ENCODE peak calls at places on chromosomes 2 and 18, in four cellular contexts. H is K562, E is GM12878, P is HepG2. U is an unnamed sample.

GRCh38 chr2:72989770-72990556 is 72.6 kb downstream of the EMX1 start:
- DNase-seq in H (no peak), E (no peak), P (no peak), U (no peak)

GRCh38 chr2:86194751-86195054 is 559 bp downstream of the IMMT start:
- DNase-seq in H (peak; percentile 98), E (peak; percentile 70), P (no peak), U (peak; percentile 95)

GRCh38 chr2:61165946-61166345 is 4.0 kb downstream of the C2orf74 start:
- DNase-seq in H (peak; percentile 59), E (no peak), P (no peak), U (no peak)

GRCh38 chr18:45231606-45232005 is 383.7 kb upstream of the SLC14A2 start:
- DNase-seq in H (no peak), E (no peak), P (no peak), U (no peak)

GRCh38 chr2:39531220-39531777 is 94.2 kb upstream of the MAP4K3 start:
- DNase-seq in H (no peak), E (no peak), P (no peak), U (no peak)

GRCh38 chr2:228875152-228875875 is 395.8 kb downstream of the PID1 start:
- DNase-seq in H (no peak), E (no peak), P (no peak), U (no peak)

GRCh38 chr18:31929273-31929672 is 13.7 kb downstream of the TRAPPC8 start:
- DNase-seq in H (no peak), E (no peak), P (peak; percentile 40), U (no peak)

GRCh38 chr2:103208916-103209315 is 447.1 kb downstream of the TMEM182 start:
- DNase-seq in H (no peak), E (no peak), P (peak; percentile 3), U (no peak)

GRCh38 chr18:66066191-66066590 is 315.4 kb downstream of the CDH7 start:
- DNase-seq in H (no peak), E (no peak), P (no peak), U (no peak)

DNA sequence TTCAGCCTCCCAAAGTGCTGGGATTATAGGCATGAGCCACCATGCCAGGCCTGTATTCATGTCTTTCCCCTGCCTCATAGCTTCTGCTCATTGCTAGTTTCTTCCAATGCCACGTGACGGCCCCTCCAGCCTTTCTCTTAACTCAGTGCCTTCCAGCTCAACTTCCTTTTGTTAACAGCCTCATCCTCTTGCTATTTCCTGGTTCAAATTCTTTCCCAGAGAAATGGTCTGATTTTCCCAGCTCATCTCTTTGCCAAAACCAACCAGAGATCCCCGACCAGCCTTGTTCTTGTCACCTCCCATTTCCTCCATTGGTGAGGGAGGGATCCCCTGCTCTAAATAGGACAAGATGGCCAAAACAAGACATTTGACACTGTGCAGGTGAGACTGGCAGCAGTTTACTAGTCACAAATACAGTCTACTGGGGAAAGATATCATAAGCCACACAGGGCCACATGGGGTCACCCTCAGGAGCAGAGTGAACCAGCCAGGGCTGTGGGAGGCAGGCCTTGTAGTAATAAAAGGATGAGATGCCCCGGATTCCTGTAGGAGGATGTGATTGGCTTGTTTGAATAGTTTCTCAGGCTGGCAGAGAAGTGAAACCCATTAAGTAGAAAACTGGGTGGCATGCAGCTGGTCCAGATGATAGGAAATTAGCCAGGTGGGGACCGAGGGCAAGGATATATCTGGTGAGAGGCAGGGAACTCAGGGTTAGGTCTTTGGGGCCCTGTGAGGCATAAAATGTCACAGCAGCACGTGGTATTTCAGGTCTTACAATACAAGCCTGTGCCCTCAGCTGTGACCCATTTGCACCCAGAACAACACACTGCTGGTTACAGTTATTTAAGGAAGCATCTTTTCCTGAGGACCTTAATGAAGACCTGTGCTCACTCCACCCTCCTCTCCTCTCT is 6.4 kb downstream of the CD207 start:
- DNase-seq in H (no peak), E (no peak), P (no peak), U (no peak)
- TF ChIP-seq ATF3 in H (no peak), E (no peak), P (no peak), U (no peak)

GRCh38 chr2:237815637-237816036 is 17.1 kb downstream of the RBM44 start:
- DNase-seq in H (no peak), E (peak; percentile 45), P (no peak), U (no peak)

GRCh38 chr2:237818066-237818473 is 19.5 kb downstream of the RBM44 start:
- DNase-seq in H (no peak), E (no peak), P (no peak), U (no peak)

GRCh38 chr2:237820421-237820820 is 21.8 kb downstream of the RBM44 start:
- DNase-seq in H (no peak), E (no peak), P (no peak), U (no peak)

GRCh38 chr2:237816531-237816930 is 18.0 kb downstream of the RBM44 start:
- DNase-seq in H (no peak), E (no peak), P (no peak), U (no peak)

GRCh38 chr2:237819231-237819630 is 20.7 kb downstream of the RBM44 start:
- DNase-seq in H (no peak), E (no peak), P (no peak), U (no peak)
- TF ChIP-seq TCF7 in H (no peak), E (no peak), P (no peak), U (no peak)

DNA sequence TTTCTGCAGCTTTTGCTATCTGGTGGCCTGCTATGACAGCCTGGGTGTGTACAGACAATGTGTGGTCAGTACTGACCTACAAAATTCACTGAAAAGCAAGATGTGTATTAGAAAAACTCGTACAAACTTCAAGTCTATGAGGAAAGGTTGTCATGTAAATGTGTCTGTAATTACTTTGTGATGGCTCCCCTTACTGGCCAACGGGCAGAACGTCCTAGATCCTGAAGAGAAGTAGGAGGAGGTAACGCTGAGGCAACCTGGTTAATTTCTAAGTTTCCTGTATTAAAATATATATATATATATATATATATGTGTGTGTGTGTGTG is 95.5 kb downstream of the GALNT3 start:
- DNase-seq in H (peak; percentile 12), E (peak; percentile 27), P (peak; percentile 44), U (peak; percentile 37)
- TF ChIP-seq ATF3 in H (no peak), E (no peak), P (no peak), U (no peak)

DNA sequence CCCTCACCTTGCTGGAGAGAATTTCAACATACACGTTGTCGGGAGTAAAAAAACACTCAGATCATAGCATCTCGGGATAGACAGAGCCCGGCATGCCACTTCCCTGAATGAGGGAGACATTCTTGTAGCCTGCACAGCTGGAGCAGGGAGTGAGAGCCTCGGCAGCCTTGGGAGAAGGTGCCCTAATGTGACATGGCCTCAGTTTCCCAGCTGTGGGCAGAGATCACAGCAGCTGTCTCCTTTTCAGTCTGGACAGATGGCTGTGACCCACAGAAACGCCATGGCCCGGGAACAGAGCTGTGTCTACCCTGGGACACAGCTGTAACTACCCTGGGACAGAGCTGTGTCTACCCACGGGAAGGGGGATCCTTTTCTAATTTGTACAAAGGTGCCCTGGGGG is 55.9 kb downstream of the HS1BP3 start:
- DNase-seq in H (no peak), E (no peak), P (no peak), U (no peak)
- TF ChIP-seq TCF7 in H (no peak), E (no peak), P (no peak), U (no peak)

U was measured in WTC11.